ENCODE peak calls at places on chromosomes 16 and 17, in nine cellular contexts. D is OCI-LY7, T is A549, K is ascending aorta, J is heart left ventricle, A is PC-3, O is stomach, C is heart right ventricle, H is IMR-90. Z is an unnamed sample.

GRCh38 chr17:185445-186138 is 4.1 kb upstream of the DOC2B start:
- DNase-seq in D (no peak), T (no peak), K (no peak), J (no peak), A (no peak), O (no peak), C (no peak), H (no peak), Z (no peak)

GRCh38 chr17:77657821-77658220 is 300.7 kb upstream of the TNRC6C start:
- DNase-seq in D (no peak), T (no peak), K (no peak), J (no peak), A (no peak), O (no peak), C (no peak), H (no peak), Z (no peak)

GRCh38 chr17:17227608-17228520 is 9.1 kb downstream of the FLCN start:
- DNase-seq in D (no peak), T (no peak), K (no peak), J (no peak), A (no peak), O (peak; percentile 67), C (peak; percentile 57), H (no peak), Z (no peak)

GRCh38 chr17:14616508-14616907 is 315.6 kb downstream of the HS3ST3B1 start:
- DNase-seq in D (no peak), T (no peak), K (no peak), J (no peak), A (peak; percentile 21), O (no peak), C (no peak), H (no peak), Z (no peak)

GRCh38 chr16:8568231-8568617 is 22.1 kb downstream of the TMEM114 start:
- DNase-seq in D (peak; percentile 16), T (no peak), K (no peak), J (no peak), A (no peak), O (no peak), C (no peak), H (peak; percentile 4), Z (no peak)

GRCh38 chr17:16516594-16517018 is 24.6 kb upstream of the LRRC75A start:
- DNase-seq in D (no peak), T (peak; percentile 47), K (no peak), J (no peak), A (peak; percentile 75), O (no peak), C (peak; percentile 49), H (peak; percentile 80), Z (no peak)

GRCh38 chr17:48055531-48056245 is 7.5 kb downstream of the NFE2L1 start:
- DNase-seq in D (peak; percentile 83), T (peak; percentile 78), K (no peak), J (no peak), A (no peak), O (no peak), C (no peak), H (peak; percentile 92), Z (peak; percentile 39)

GRCh38 chr17:56661906-56662305 is 68.4 kb downstream of the NOG start:
- DNase-seq in D (no peak), T (peak; percentile 18), K (no peak), J (no peak), A (no peak), O (no peak), C (no peak), H (no peak), Z (no peak)

GRCh38 chr16:88072571-88073001 is 121.4 kb downstream of the BANP start:
- DNase-seq in D (no peak), T (no peak), K (no peak), J (peak; percentile 51), A (no peak), O (no peak), C (no peak), H (no peak), Z (no peak)

GRCh38 chr17:75019710-75020109 is 7.2 kb downstream of the MRPL58 start:
- DNase-seq in D (no peak), T (no peak), K (no peak), J (no peak), A (no peak), O (no peak), C (no peak), H (no peak), Z (no peak)

GRCh38 chr17:63647065-63647725 is 25.0 kb downstream of the MAP3K3 start:
- DNase-seq in D (no peak), T (no peak), K (no peak), J (no peak), A (peak; percentile 81), O (no peak), C (no peak), H (peak; percentile 82), Z (no peak)

GRCh38 chr16:8572919-8573724 is 17.2 kb downstream of the TMEM114 start:
- DNase-seq in D (peak; percentile 46), T (peak; percentile 53), K (no peak), J (no peak), A (peak; percentile 34), O (no peak), C (no peak), H (peak; percentile 37), Z (peak; percentile 47)

GRCh38 chr16:71775949-71776348 is 32.7 kb downstream of the AP1G1 start:
- DNase-seq in D (peak; percentile 11), T (no peak), K (no peak), J (no peak), A (no peak), O (no peak), C (no peak), H (no peak), Z (no peak)

GRCh38 chr17:31296156-31296555 is 883 bp downstream of the OMG start:
- DNase-seq in D (no peak), T (no peak), K (no peak), J (no peak), A (no peak), O (no peak), C (no peak), H (no peak), Z (no peak)

GRCh38 chr16:6949240-6949639 is 383.4 kb upstream of the RBFOX1 start:
- DNase-seq in D (no peak), T (no peak), K (no peak), J (no peak), A (no peak), O (no peak), C (no peak), H (no peak), Z (no peak)

GRCh38 chr16:31130336-31130812 is 5.2 kb downstream of the PRSS8 start:
- DNase-seq in D (no peak), T (no peak), K (no peak), J (no peak), A (no peak), O (no peak), C (no peak), H (no peak), Z (no peak)

GRCh38 chr17:44820631-44821196 is 9.4 kb downstream of the GJC1 start:
- DNase-seq in D (no peak), T (peak; percentile 67), K (no peak), J (no peak), A (peak; percentile 95), O (no peak), C (no peak), H (peak; percentile 91), Z (no peak)

GRCh38 chr16:84726079-84726669 is 26.4 kb downstream of the USP10 start:
- DNase-seq in D (peak; percentile 84), T (peak; percentile 85), K (peak; percentile 50), J (peak; percentile 93), A (peak; percentile 81), O (peak; percentile 93), C (peak; percentile 89), H (peak; percentile 85), Z (peak; percentile 80)

GRCh38 chr17:44911133-44912001 is 3.9 kb downstream of the GFAP start:
- DNase-seq in D (peak; percentile 56), T (peak; percentile 87), K (no peak), J (peak; percentile 80), A (peak; percentile 48), O (peak; percentile 73), C (peak; percentile 64), H (peak; percentile 24), Z (peak; percentile 56)

GRCh38 chr17:30000755-30001257 is 59.4 kb downstream of the EFCAB5 start:
- DNase-seq in D (no peak), T (no peak), K (no peak), J (no peak), A (peak; percentile 45), O (no peak), C (no peak), H (peak; percentile 50), Z (no peak)
- H3K4me1 ChIP-seq in D (no peaks in the 10 kb centered on the region), T (peaks cover 16% of the 10 kb centered on the region), K (no peaks in the 10 kb centered on the region), J (no peaks in the 10 kb centered on the region), A (peaks cover 18% of the 10 kb centered on the region), O (peaks cover 4% of the 10 kb centered on the region), C (no peaks in the 10 kb centered on the region), H (peaks cover 6% of the 10 kb centered on the region), Z (no peaks in the 10 kb centered on the region)

GRCh38 chr17:80477647-80478478 is 1.5 kb upstream of the NPTX1 start:
- DNase-seq in D (no peak), T (peak; percentile 70), K (no peak), J (no peak), A (no peak), O (no peak), C (peak; percentile 32), H (peak; percentile 59), Z (no peak)
- H3K4me3 ChIP-seq in D (no peak overlapping the region), T (peak overlapping the region; percentile 54), K (peak overlapping the region; percentile 60), J (peak overlapping the region; percentile 23), A (peak overlapping the region; percentile 49), O (peak overlapping the region; percentile 49), C (no peak overlapping the region), H (peak overlapping the region; percentile 47), Z (no peak overlapping the region)

GRCh38 chr17:43665387-43666101 is 3.8 kb upstream of the MEOX1 start:
- DNase-seq in D (no peak), T (no peak), K (no peak), J (peak; percentile 78), A (no peak), O (no peak), C (peak; percentile 82), H (no peak), Z (no peak)
- TF ChIP-seq CTCF in D (no peak), T (no peak), K (no peak), J (no peak), A (no peak), O (no peak), C (no peak), H (no peak), Z (no peak)

DNA sequence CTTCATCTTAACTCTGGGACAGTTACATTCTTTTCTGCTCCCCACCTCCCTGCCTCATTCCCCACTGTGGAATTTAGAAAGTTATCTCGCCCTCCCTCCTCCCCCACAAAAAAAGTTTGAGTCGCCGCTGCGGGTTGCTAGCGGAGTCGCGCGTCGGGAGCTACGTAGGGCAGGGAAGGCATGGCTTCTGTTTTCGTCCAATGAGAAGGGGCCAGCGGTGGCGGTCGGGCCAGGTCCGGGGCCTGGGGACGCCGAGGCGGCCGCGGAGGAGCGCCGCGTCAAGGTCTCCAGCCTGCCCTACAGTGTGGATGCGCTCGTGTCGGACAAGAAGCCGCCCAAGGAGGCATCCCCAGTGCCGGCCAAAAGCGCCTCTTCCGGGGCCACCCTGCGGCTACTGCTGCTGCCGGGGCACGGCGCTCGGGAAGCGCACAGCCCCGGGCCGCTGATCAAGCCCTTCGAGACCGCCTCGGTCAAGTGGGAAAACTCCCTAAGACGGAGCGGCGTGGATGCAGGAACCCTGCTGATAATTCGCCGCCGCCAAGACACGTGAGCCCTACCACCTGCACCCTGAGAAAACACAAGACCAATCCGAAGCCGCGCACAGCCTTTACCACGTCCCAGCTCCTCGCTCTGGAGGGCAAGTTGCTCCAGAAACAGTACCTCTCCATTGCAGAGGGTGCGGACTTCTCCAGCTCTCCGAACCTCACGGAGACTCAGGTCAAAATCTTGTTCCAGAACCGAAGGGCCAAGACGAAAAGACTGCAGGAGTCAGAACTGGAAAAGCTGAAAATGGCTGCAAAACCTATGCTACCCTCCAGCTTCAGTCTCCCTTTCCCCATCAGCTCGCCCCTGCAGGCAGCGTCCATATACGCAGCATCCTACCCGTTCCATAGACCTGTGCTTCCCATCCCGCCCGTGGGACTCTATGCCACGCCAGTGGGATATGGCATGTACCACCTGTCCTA is 8.9 kb downstream of the OR4D1 start:
- DNase-seq in D (no peak), T (peak; percentile 50), K (no peak), J (peak; percentile 75), A (no peak), O (no peak), C (no peak), H (no peak), Z (no peak)
- H3K4me1 ChIP-seq in D (no peaks in the 10 kb centered on the region), T (no peaks in the 10 kb centered on the region), K (no peaks in the 10 kb centered on the region), J (peaks cover 25% of the 10 kb centered on the region), A (no peaks in the 10 kb centered on the region), O (peaks cover 12% of the 10 kb centered on the region), C (no peaks in the 10 kb centered on the region), H (peaks cover 2% of the 10 kb centered on the region), Z (peaks cover 16% of the 10 kb centered on the region)